ENCODE peak calls at places on chromosome 12, in four cellular contexts. D is CD4-positive, alpha-beta T cell; H is fibroblast of lung; A is lung. J is an unnamed sample.

GRCh38 chr12:119694111-119694510 is 26.2 kb downstream of the PRKAB1 start:
- DNase-seq in D (no peak), H (no peak), A (no peak), J (no peak)

GRCh38 chr12:128853321-128854197 is at the start of gene GLT1D1:
- DNase-seq in D (no peak), H (no peak), A (no peak), J (no peak)

GRCh38 chr12:122528992-122529391 is 1.9 kb downstream of the KNTC1 start:
- DNase-seq in D (no peak), H (no peak), A (no peak), J (no peak)

GRCh38 chr12:113439606-113440030 is 17.4 kb downstream of the SDSL start:
- DNase-seq in D (no peak), H (peak), A (no peak), J (peak)

GRCh38 chr12:113136128-113136989 is 798 bp upstream of the RASAL1 start:
- DNase-seq in D (peak), H (no peak), A (no peak), J (no peak)

GRCh38 chr12:123040106-123040505 is 59.6 kb downstream of the ARL6IP4 start:
- DNase-seq in D (no peak), H (no peak), A (no peak), J (no peak)

GRCh38 chr12:82425241-82425640 is 66.9 kb downstream of the METTL25 start:
- DNase-seq in D (no peak), H (peak), A (no peak), J (no peak)

GRCh38 chr12:129440278-129440677 is 463.5 kb downstream of the TMEM132D start:
- DNase-seq in D (no peak), H (peak), A (no peak), J (no peak)

GRCh38 chr12:119308743-119309456 is 25.6 kb upstream of the CCDC60 start:
- DNase-seq in D (no peak), H (no peak), A (no peak), J (no peak)

GRCh38 chr12:70815866-70816470 is 104.6 kb downstream of the PTPRR start:
- DNase-seq in D (no peak), H (peak), A (no peak), J (no peak)

GRCh38 chr12:104712477-104712876 is 245.6 kb downstream of the SLC41A2 start:
- DNase-seq in D (no peak), H (peak), A (no peak), J (no peak)

GRCh38 chr12:92827836-92828431 is 101.2 kb downstream of the EEA1 start:
- DNase-seq in D (peak), H (peak), A (no peak), J (no peak)

GRCh38 chr12:95212576-95212975 is 4.7 kb downstream of the FGD6 start:
- DNase-seq in D (no peak), H (peak), A (no peak), J (no peak)

GRCh38 chr12:79381246-79382208 is 309.2 kb downstream of the PAWR start:
- DNase-seq in D (no peak), H (no peak), A (no peak), J (no peak)

GRCh38 chr12:112924986-112925385 is 13.3 kb upstream of the OAS3 start:
- DNase-seq in D (no peak), H (no peak), A (no peak), J (no peak)

GRCh38 chr12:47867496-47867941 is 37.3 kb downstream of the VDR start:
- DNase-seq in D (no peak), H (peak), A (no peak), J (no peak)

GRCh38 chr12:11695321-11695720 is 45.8 kb downstream of the ETV6 start:
- DNase-seq in D (no peak), H (peak), A (no peak), J (no peak)

GRCh38 chr12:124456652-124457152 is 110.7 kb downstream of the NCOR2 start:
- DNase-seq in D (peak), H (no peak), A (peak), J (no peak)

GRCh38 chr12:49675137-49675536 is 32.1 kb downstream of the FMNL3 start:
- DNase-seq in D (no peak), H (peak), A (no peak), J (no peak)

GRCh38 chr12:4037747-4038312 is 164.6 kb upstream of the PARP11 start:
- DNase-seq in D (no peak), H (peak), A (peak), J (no peak)

GRCh38 chr12:111158992-111159391 is 209.9 kb downstream of the PHETA1 start:
- DNase-seq in D (no peak), H (no peak), A (no peak), J (no peak)

GRCh38 chr12:131677699-131678098 is 33.2 kb upstream of the SFSWAP start:
- DNase-seq in D (no peak), H (no peak), A (no peak), J (no peak)

GRCh38 chr12:49301759-49302158 is 6.8 kb downstream of the PRPH start:
- DNase-seq in D (no peak), H (no peak), A (no peak), J (no peak)

GRCh38 chr12:58247633-58248032 is 306.3 kb downstream of the ATP23 start:
- DNase-seq in D (no peak), H (no peak), A (no peak), J (no peak)

GRCh38 chr12:131793623-131794022 is 34.6 kb upstream of the MMP17 start:
- DNase-seq in D (no peak), H (peak), A (no peak), J (no peak)

GRCh38 chr12:110780448-110780847 is 37.8 kb upstream of the PPP1CC start:
- DNase-seq in D (peak), H (no peak), A (no peak), J (no peak)

DNA sequence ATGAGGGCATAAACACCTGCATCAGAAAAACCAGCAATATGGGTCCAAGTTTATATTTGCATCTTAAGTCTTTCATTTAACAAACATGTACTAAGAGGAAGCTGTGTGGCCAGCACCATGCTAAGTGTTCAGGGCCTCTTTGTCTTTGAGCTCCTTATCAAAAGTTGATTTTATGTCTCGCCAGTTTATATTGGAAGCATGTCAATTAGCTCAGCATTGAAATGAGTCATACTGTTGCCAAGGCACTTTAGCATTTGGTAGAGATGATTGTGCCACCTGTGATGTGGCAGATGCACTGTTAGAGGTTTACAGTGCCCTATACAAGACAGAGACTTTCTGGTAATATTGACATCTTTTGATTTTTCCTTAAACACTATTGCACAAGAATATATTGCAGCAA is 68.5 kb downstream of the BHLHE41 start:
- DNase-seq in D (no peak), H (peak), A (no peak), J (no peak)
- H3K27ac ChIP-seq in D (no peak), H (no peak), A (no peak), J (no peak)

GRCh38 chr12:56121204-56121870 is 3.3 kb downstream of the ZC3H10 start:
- DNase-seq in D (no peak), H (no peak), A (no peak), J (no peak)

GRCh38 chr12:56117778-56118687 is at the start of gene ZC3H10:
- DNase-seq in D (peak), H (peak), A (peak), J (peak)

GRCh38 chr12:56119361-56119796 is 1.3 kb downstream of the ZC3H10 start:
- DNase-seq in D (peak), H (peak), A (peak), J (peak)

GRCh38 chr12:56118688-56119045 is 601 bp downstream of the ZC3H10 start:
- DNase-seq in D (no peak), H (no peak), A (no peak), J (no peak)

DNA sequence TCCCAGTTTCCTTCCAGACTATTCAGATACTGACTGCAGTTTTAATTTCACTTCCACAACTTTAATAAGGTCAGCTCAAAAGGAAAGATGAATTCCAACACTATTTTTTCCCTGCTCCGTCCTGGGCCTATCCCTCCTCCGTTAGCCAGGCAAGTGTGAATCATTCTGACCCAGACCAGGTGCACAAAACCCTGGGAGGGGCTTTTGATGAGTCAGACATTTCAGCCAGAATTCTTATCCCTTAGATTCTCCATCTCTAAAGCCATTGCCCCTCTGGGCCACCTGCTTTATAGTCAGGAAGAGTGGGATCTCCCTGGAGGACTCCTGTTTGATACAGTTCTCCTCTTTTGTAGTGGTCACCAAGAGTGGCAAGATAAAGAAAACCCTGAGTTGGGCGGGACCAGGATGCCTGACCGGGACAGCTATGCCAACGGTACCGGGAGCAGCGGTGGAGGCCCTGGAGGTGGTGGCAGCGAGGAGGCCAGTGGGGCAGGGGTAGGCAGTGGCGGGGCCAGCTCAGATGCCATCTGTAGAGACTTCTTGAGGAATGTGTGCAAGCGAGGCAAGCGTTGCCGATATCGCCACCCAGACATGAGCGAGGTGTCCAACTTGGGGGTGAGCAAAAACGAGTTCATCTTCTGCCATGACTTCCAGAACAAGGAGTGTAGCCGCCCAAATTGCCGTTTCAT is 2.2 kb downstream of the ZC3H10 start:
- DNase-seq in D (no peak), H (peak), A (no peak), J (no peak)
- H3K27ac ChIP-seq in D (no peak), H (peak), A (no peak), J (peak)

GRCh38 chr12:106090586-106091411 is 48.0 kb downstream of the NUAK1 start:
- DNase-seq in D (no peak), H (peak), A (no peak), J (no peak)

GRCh38 chr12:106089935-106090334 is 48.8 kb downstream of the NUAK1 start:
- DNase-seq in D (no peak), H (no peak), A (no peak), J (no peak)

GRCh38 chr12:106094304-106094703 is 44.5 kb downstream of the NUAK1 start:
- DNase-seq in D (no peak), H (peak), A (no peak), J (no peak)

GRCh38 chr12:106093246-106093645 is 45.5 kb downstream of the NUAK1 start:
- DNase-seq in D (no peak), H (no peak), A (no peak), J (no peak)

DNA sequence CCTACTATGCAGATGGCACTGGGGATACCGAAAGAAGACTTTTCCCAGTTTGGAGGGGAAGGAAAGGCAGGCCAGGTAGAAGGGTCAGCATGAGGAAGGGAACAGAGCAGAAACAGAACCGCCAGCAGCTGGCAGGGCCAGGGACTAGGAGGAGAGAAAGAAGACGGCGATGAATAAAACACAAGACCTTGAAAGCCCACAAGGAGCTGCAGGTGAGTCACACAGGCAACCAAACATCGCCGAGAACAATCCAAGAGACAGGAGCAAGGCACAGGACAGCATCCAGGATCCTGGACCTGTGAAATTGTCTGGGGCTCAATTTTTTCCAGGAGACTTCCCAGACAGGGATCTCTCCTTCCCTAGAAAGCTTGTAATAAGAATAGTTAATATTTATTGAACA is 47.3 kb downstream of the NUAK1 start:
- DNase-seq in D (no peak), H (peak), A (no peak), J (no peak)
- H3K27ac ChIP-seq in D (no peak), H (no peak), A (peak), J (peak)

DNA sequence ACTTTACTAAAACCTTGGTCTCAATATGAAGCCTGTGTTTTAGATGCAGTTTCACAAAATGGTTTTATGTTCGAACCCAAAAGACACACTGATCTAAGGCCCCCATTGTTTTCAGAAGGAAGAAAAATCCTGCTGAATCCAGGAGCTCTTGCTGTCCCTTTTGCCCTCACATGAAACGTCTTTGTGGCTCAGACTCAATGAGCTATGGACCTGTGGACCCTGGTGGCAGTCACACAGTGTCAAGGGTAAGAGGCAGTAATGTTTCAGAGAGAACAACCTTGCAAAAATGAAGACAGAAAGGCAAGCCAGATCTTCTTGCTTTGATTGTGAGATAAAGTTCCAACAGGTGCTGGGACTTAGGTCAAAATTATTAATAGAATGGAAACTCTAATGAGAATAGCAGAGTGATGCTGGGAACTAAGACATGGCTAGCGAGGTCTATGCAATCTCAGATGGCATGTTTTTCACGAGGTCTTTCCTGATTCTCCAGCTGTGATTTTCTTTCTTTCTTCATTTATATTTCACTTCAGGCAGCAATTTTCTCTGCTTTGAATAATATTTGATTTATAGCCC is 164.9 kb upstream of the SLC38A2 start:
- DNase-seq in D (no peak), H (no peak), A (no peak), J (no peak)
- H3K27ac ChIP-seq in D (no peak), H (no peak), A (no peak), J (no peak)

DNA sequence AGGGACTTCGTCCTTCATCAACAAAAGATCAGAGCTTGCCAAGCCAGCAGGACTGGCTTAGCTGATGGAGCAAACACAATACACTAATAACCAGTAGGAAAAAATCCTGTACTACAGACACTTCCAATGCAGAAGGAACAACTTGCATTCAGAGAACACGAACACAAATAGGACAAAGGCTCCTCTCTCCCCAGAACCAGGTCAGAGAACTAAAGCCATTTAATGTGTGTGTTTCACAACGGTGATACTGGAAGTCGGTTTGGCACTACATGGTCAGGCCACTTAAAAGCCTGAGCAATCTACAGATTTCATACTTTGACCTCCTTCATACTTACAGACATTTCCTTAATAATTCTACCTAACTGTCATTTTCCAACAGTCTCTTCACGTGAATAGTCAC is 6.3 kb downstream of the CS start:
- DNase-seq in D (no peak), H (no peak), A (no peak), J (no peak)
- H3K27ac ChIP-seq in D (no peak), H (no peak), A (no peak), J (no peak)

DNA sequence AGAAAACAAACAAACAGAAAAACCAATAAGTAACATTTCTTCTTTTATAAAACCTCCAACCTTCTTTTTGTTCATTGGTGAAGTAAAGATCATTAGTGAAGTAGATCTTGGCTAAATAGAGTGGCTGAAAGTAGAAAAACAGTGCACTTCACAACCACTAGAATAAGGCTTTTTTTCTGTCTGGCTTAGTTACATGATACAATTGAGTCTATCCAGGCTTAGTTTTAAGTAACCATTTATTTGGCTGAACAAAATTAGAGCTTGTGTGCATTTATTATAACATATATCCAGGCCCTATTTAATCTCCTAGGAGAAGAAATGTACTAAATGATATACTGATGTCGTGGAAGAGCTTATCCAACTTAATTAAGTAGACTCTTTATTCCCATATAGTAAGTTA is 65.8 kb upstream of the STK38L start:
- DNase-seq in D (no peak), H (no peak), A (no peak), J (no peak)
- H3K27ac ChIP-seq in D (no peak), H (no peak), A (no peak), J (no peak)